ENCODE peak calls at places on chromosomes 7 and 10, in seven cellular contexts. One of them, this sample, is unnamed.

GRCh38 chr7:79837915-79838314 is 296.7 kb upstream of the GNAI1 start:
- DNase-seq in ovary: no peak
- DNase-seq in A549: no peak
- DNase-seq in body of pancreas: no peak
- DNase-seq in IMR-90: no peak
- DNase-seq in brain microvascular endothelial cell: no peak
- DNase-seq in upper lobe of right lung: no peak
- DNase-seq in this sample: no peak

GRCh38 chr7:155815332-155816191 is 3.3 kb upstream of the SHH start:
- DNase-seq in brain microvascular endothelial cell: peak
- DNase-seq in upper lobe of right lung: peak
- DNase-seq in ovary: no peak
- DNase-seq in IMR-90: peak
- DNase-seq in A549: peak
- DNase-seq in body of pancreas: peak
- DNase-seq in this sample: no peak

GRCh38 chr7:105096306-105096705 is 82.3 kb downstream of the KMT2E start:
- DNase-seq in A549: no peak
- DNase-seq in ovary: no peak
- DNase-seq in brain microvascular endothelial cell: no peak
- DNase-seq in body of pancreas: no peak
- DNase-seq in upper lobe of right lung: no peak
- DNase-seq in IMR-90: no peak
- DNase-seq in this sample: no peak

GRCh38 chr7:84509522-84509921 is 314.9 kb upstream of the SEMA3A start:
- DNase-seq in ovary: no peak
- DNase-seq in upper lobe of right lung: no peak
- DNase-seq in brain microvascular endothelial cell: no peak
- DNase-seq in A549: no peak
- DNase-seq in body of pancreas: no peak
- DNase-seq in IMR-90: peak
- DNase-seq in this sample: no peak

GRCh38 chr10:7082967-7083366 is 327.9 kb downstream of the SFMBT2 start:
- DNase-seq in brain microvascular endothelial cell: no peak
- DNase-seq in ovary: no peak
- DNase-seq in A549: no peak
- DNase-seq in body of pancreas: no peak
- DNase-seq in upper lobe of right lung: no peak
- DNase-seq in IMR-90: peak
- DNase-seq in this sample: no peak

GRCh38 chr10:93346712-93347111 is 135.4 kb downstream of the MYOF start:
- DNase-seq in IMR-90: peak
- DNase-seq in upper lobe of right lung: no peak
- DNase-seq in brain microvascular endothelial cell: no peak
- DNase-seq in ovary: no peak
- DNase-seq in A549: no peak
- DNase-seq in body of pancreas: peak
- DNase-seq in this sample: no peak

GRCh38 chr7:30028749-30029635 is 780 bp downstream of the PLEKHA8 start:
- DNase-seq in upper lobe of right lung: no peak
- DNase-seq in brain microvascular endothelial cell: peak
- DNase-seq in IMR-90: peak
- DNase-seq in A549: peak
- DNase-seq in body of pancreas: no peak
- DNase-seq in ovary: peak
- DNase-seq in this sample: peak

GRCh38 chr7:27300401-27300800 is 57.8 kb downstream of the EVX1 start:
- DNase-seq in ovary: no peak
- DNase-seq in IMR-90: no peak
- DNase-seq in brain microvascular endothelial cell: no peak
- DNase-seq in body of pancreas: no peak
- DNase-seq in A549: no peak
- DNase-seq in upper lobe of right lung: no peak
- DNase-seq in this sample: no peak

GRCh38 chr7:15607541-15608210 is 45.9 kb upstream of the AGMO start:
- DNase-seq in IMR-90: no peak
- DNase-seq in brain microvascular endothelial cell: no peak
- DNase-seq in body of pancreas: no peak
- DNase-seq in ovary: no peak
- DNase-seq in upper lobe of right lung: no peak
- DNase-seq in A549: no peak
- DNase-seq in this sample: no peak

GRCh38 chr7:123769371-123769770 is 20.6 kb upstream of the WASL start:
- DNase-seq in body of pancreas: peak
- DNase-seq in ovary: no peak
- DNase-seq in A549: peak
- DNase-seq in brain microvascular endothelial cell: peak
- DNase-seq in IMR-90: peak
- DNase-seq in upper lobe of right lung: no peak
- DNase-seq in this sample: no peak

GRCh38 chr10:77346031-77346430 is 291.6 kb downstream of the KCNMA1 start:
- DNase-seq in A549: no peak
- DNase-seq in body of pancreas: no peak
- DNase-seq in upper lobe of right lung: no peak
- DNase-seq in brain microvascular endothelial cell: no peak
- DNase-seq in IMR-90: no peak
- DNase-seq in ovary: no peak
- DNase-seq in this sample: no peak

GRCh38 chr10:102450374-102451104 is 804 bp downstream of the C10orf95 start:
- DNase-seq in ovary: peak
- DNase-seq in IMR-90: peak
- DNase-seq in upper lobe of right lung: peak
- DNase-seq in brain microvascular endothelial cell: peak
- DNase-seq in A549: peak
- DNase-seq in body of pancreas: peak
- DNase-seq in this sample: peak

GRCh38 chr10:102455893-102456471 is 4.6 kb upstream of the C10orf95 start:
- DNase-seq in brain microvascular endothelial cell: peak
- DNase-seq in ovary: no peak
- DNase-seq in A549: no peak
- DNase-seq in IMR-90: peak
- DNase-seq in upper lobe of right lung: no peak
- DNase-seq in body of pancreas: peak
- DNase-seq in this sample: no peak

GRCh38 chr10:102452672-102453340 is 1.5 kb upstream of the C10orf95 start:
- DNase-seq in IMR-90: peak
- DNase-seq in brain microvascular endothelial cell: peak
- DNase-seq in ovary: no peak
- DNase-seq in upper lobe of right lung: no peak
- DNase-seq in body of pancreas: peak
- DNase-seq in A549: no peak
- DNase-seq in this sample: no peak

GRCh38 chr10:102451105-102451969 is at the start of gene C10orf95:
- DNase-seq in brain microvascular endothelial cell: no peak
- DNase-seq in body of pancreas: peak
- DNase-seq in ovary: no peak
- DNase-seq in upper lobe of right lung: peak
- DNase-seq in IMR-90: no peak
- DNase-seq in A549: no peak
- DNase-seq in this sample: no peak

DNA sequence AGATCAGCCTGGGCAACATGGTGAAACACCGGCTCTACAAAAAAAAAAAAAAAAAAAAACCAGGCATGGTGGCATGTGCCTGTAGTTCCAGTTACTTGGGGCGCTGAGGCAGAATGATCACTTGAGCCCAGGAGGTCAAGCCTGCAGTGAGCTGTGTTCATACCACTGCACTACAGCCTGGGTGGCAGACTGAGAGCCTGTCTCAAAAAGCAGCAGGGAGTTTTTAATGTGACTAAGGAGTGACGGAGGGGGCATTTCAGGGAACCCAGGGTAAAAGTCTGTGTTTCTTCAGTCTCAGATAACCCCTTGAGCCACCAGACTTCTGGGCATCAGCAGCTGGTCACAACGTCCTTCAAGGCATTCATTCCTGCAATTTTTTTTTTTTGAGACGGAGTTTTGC is 2.2 kb upstream of the C10orf95 start:
- DNase-seq in brain microvascular endothelial cell: no peak
- DNase-seq in IMR-90: no peak
- DNase-seq in ovary: no peak
- DNase-seq in upper lobe of right lung: no peak
- DNase-seq in A549: no peak
- DNase-seq in body of pancreas: no peak
- DNase-seq in this sample: no peak
- H3K4me3 ChIP-seq in brain microvascular endothelial cell: no peak
- H3K4me3 ChIP-seq in IMR-90: no peak
- H3K4me3 ChIP-seq in ovary: no peak
- H3K4me3 ChIP-seq in upper lobe of right lung: no peak
- H3K4me3 ChIP-seq in A549: no peak
- H3K4me3 ChIP-seq in body of pancreas: no peak
- H3K4me3 ChIP-seq in this sample: no peak

GRCh38 chr7:74240482-74240881 is 13.7 kb downstream of the RFC2 start:
- DNase-seq in upper lobe of right lung: no peak
- DNase-seq in ovary: no peak
- DNase-seq in A549: no peak
- DNase-seq in brain microvascular endothelial cell: no peak
- DNase-seq in IMR-90: no peak
- DNase-seq in body of pancreas: peak
- DNase-seq in this sample: no peak

GRCh38 chr7:74246497-74246896 is 7.7 kb downstream of the RFC2 start:
- DNase-seq in ovary: no peak
- DNase-seq in upper lobe of right lung: no peak
- DNase-seq in body of pancreas: no peak
- DNase-seq in IMR-90: no peak
- DNase-seq in A549: no peak
- DNase-seq in brain microvascular endothelial cell: no peak
- DNase-seq in this sample: no peak

GRCh38 chr7:74236284-74236683 is 17.9 kb downstream of the RFC2 start:
- DNase-seq in A549: no peak
- DNase-seq in ovary: no peak
- DNase-seq in brain microvascular endothelial cell: no peak
- DNase-seq in body of pancreas: no peak
- DNase-seq in IMR-90: no peak
- DNase-seq in upper lobe of right lung: no peak
- DNase-seq in this sample: no peak

DNA sequence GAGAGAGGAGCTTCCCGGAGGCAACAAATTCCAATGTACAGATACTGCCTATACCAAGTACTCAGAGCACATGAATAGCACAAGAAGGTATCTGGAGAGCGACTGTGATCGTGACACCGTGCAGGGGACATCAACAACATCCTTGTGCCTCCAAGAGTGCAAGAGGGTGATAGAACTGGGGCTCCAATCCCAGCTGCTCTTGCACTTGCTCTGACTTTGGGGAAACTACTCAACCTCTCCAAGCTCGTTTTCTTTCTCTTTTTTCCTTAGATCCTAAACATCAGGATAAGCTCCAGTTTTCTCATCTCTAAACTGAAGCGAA is 12.1 kb downstream of the RFC2 start:
- DNase-seq in body of pancreas: no peak
- DNase-seq in A549: no peak
- DNase-seq in brain microvascular endothelial cell: no peak
- DNase-seq in upper lobe of right lung: no peak
- DNase-seq in ovary: no peak
- DNase-seq in IMR-90: no peak
- DNase-seq in this sample: no peak
- H3K27ac ChIP-seq in body of pancreas: no peak
- H3K27ac ChIP-seq in A549: no peak
- H3K27ac ChIP-seq in brain microvascular endothelial cell: no peak
- H3K27ac ChIP-seq in upper lobe of right lung: no peak
- H3K27ac ChIP-seq in ovary: no peak
- H3K27ac ChIP-seq in IMR-90: no peak
- H3K27ac ChIP-seq in this sample: no peak

GRCh38 chr7:22457471-22457870 is 42.5 kb downstream of the STEAP1B start:
- DNase-seq in body of pancreas: no peak
- DNase-seq in upper lobe of right lung: no peak
- DNase-seq in brain microvascular endothelial cell: no peak
- DNase-seq in A549: no peak
- DNase-seq in ovary: no peak
- DNase-seq in IMR-90: no peak
- DNase-seq in this sample: no peak

GRCh38 chr7:22464299-22464698 is 35.7 kb downstream of the STEAP1B start:
- DNase-seq in IMR-90: no peak
- DNase-seq in upper lobe of right lung: no peak
- DNase-seq in brain microvascular endothelial cell: no peak
- DNase-seq in A549: no peak
- DNase-seq in ovary: no peak
- DNase-seq in body of pancreas: no peak
- DNase-seq in this sample: no peak

DNA sequence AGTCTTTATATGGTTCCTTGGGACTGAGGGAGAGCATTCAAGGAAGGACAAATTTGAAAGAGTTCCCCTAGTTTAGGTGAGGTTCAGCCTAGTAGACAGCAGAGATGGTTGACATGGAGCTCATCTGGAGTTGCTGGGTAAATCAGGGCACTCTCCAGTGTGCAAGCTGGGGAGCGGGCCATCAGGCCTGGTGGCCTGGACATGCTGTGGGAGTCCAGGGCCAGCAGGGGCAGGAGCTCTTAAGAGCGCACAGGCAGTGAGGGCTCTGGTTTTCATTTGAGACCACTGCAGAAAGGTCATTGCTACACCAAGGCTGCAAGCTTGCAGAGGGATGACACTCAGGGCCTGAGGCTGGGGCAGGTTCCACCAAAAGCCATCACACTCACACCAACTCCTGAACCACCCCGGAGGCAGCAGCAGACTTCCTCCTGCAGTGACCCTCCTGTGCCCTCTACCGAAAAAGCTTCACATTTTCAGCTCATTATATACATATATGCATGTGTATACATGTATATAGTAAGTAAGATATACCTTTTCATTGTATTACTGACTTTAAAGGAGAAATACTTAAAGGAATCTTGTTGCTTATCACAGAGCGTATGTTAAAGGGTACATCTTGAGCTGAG is 39.5 kb downstream of the STEAP1B start:
- DNase-seq in upper lobe of right lung: no peak
- DNase-seq in ovary: no peak
- DNase-seq in body of pancreas: no peak
- DNase-seq in A549: no peak
- DNase-seq in brain microvascular endothelial cell: no peak
- DNase-seq in IMR-90: no peak
- DNase-seq in this sample: no peak
- TF ChIP-seq CTCF in upper lobe of right lung: no peak
- TF ChIP-seq CTCF in ovary: no peak
- TF ChIP-seq CTCF in body of pancreas: no peak
- TF ChIP-seq CTCF in A549: no peak
- TF ChIP-seq CTCF in brain microvascular endothelial cell: no peak
- TF ChIP-seq CTCF in IMR-90: no peak
- TF ChIP-seq CTCF in this sample: no peak

DNA sequence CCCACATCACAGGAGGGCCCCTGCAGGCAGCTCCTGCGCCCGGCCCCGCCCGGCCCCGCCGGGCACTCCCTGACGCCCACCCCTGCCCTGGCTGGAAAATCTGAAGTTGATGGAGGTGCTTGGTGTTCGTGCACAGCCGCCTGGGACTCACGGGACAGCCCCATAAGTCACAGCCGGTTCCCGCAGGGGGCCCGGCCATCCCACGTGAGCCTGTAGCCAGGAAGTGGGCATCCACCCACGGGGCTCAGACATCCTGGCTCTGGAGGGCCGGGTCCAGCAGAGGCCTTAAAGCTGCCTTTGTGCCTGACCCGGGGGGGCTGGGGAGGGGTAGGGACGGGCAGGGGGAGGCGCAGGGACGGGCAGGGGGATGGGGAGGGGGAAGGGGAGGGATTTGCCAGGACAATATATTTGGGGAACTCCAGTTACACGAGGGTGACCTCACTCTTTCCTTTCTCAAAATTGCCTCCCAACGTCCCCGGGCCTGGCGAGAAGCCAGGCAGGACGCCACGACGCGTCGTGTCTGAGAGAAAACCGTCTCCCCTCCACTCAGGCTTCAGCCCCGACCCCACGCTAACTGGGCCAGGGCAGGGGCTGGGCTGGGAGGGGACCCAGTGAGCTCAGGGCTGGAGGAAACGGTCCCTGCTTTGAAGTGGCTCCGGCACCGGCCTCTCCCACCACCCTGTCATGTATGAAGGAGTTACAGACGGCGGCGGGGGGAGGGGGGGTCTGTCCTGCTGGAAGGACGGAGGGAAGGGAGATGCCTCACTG is 82.1 kb upstream of the PDGFA start:
- DNase-seq in ovary: no peak
- DNase-seq in brain microvascular endothelial cell: no peak
- DNase-seq in body of pancreas: peak
- DNase-seq in A549: no peak
- DNase-seq in IMR-90: peak
- DNase-seq in upper lobe of right lung: peak
- DNase-seq in this sample: no peak
- H3K4me3 ChIP-seq in ovary: no peak
- H3K4me3 ChIP-seq in brain microvascular endothelial cell: no peak
- H3K4me3 ChIP-seq in body of pancreas: no peak
- H3K4me3 ChIP-seq in A549: no peak
- H3K4me3 ChIP-seq in IMR-90: no peak
- H3K4me3 ChIP-seq in upper lobe of right lung: peak
- H3K4me3 ChIP-seq in this sample: peak

This sample was measured in breast epithelium.